ENCODE peak calls at places on chromosomes 16 and 17, in four cellular contexts. U, K, Y and Z are unnamed samples.

GRCh38 chr17:17783121-17783824 is 53.5 kb downstream of the SREBF1 start:
- DNase-seq in K (peak), Y (no peak), U (peak), Z (no peak)

GRCh38 chr17:48704521-48704920 is 17.8 kb downstream of the PRAC1 start:
- DNase-seq in Y (no peak), U (no peak), K (no peak), Z (no peak)

GRCh38 chr17:53191878-53192277 is 630.8 kb upstream of the KIF2B start:
- DNase-seq in Y (no peak), U (no peak), K (no peak), Z (no peak)

GRCh38 chr17:16415031-16415924 is at the start of gene TRPV2:
- DNase-seq in K (peak), Y (peak), U (peak), Z (peak)

GRCh38 chr17:65078441-65079160 is 22.1 kb upstream of the GNA13 start:
- DNase-seq in U (no peak), K (no peak), Y (no peak), Z (no peak)

GRCh38 chr17:38545531-38546225 is 60.1 kb downstream of the SRCIN1 start:
- DNase-seq in Y (peak), K (no peak), U (no peak), Z (no peak)

GRCh38 chr17:12851901-12852435 is 62.7 kb downstream of the ARHGAP44 start:
- DNase-seq in U (no peak), K (no peak), Y (no peak), Z (no peak)

GRCh38 chr16:84514874-84515835 is 10.7 kb upstream of the MEAK7 start:
- DNase-seq in Y (peak), K (no peak), U (peak), Z (no peak)

GRCh38 chr16:55021595-55022475 is 91.2 kb downstream of the IRX5 start:
- DNase-seq in K (peak), U (no peak), Y (peak), Z (peak)

GRCh38 chr16:49478107-49478506 is 104.5 kb downstream of the C16orf78 start:
- DNase-seq in K (no peak), Y (no peak), U (peak), Z (no peak)

GRCh38 chr17:7351665-7352558 is at the start of gene KCTD11:
- DNase-seq in Y (peak), U (no peak), K (peak), Z (peak)

GRCh38 chr17:7955414-7956042 is 23.5 kb downstream of the CNTROB start:
- DNase-seq in K (no peak), U (no peak), Y (no peak), Z (no peak)

GRCh38 chr17:58671969-58672368 is 19.9 kb downstream of the TEX14 start:
- DNase-seq in K (peak), Y (no peak), U (no peak), Z (no peak)

GRCh38 chr17:49581645-49581992 is 5.9 kb downstream of the NXPH3 start:
- DNase-seq in U (no peak), K (no peak), Y (no peak), Z (no peak)

GRCh38 chr17:2716649-2717048 is 5.1 kb upstream of the CLUH start:
- DNase-seq in K (peak), U (no peak), Y (no peak), Z (no peak)

GRCh38 chr17:21674242-21674731 is 18.0 kb upstream of the KCNJ18 start:
- DNase-seq in Y (no peak), U (no peak), K (peak), Z (no peak)

GRCh38 chr17:73091770-73092517 is 544 bp downstream of the SLC39A11 start:
- DNase-seq in K (peak), Y (peak), U (no peak), Z (peak)

GRCh38 chr16:28526201-28527099 is 12.3 kb downstream of the NUPR1 start:
- DNase-seq in U (no peak), K (no peak), Y (peak), Z (no peak)

GRCh38 chr16:1048442-1049112 is 24.0 kb upstream of the SSTR5 start:
- DNase-seq in K (peak), Y (peak), U (no peak), Z (peak)

GRCh38 chr17:64504769-64505319 is 1.2 kb downstream of the DDX5 start:
- DNase-seq in K (peak), U (no peak), Y (peak), Z (peak)

GRCh38 chr17:13306310-13306962 is 288.6 kb upstream of the ELAC2 start:
- DNase-seq in U (no peak), Y (peak), K (peak), Z (peak)

GRCh38 chr16:46621006-46621629 is at the start of gene SHCBP1:
- DNase-seq in K (peak), Y (peak), U (peak), Z (peak)

GRCh38 chr16:2705351-2705750 is 14.7 kb downstream of the PRSS27 start:
- DNase-seq in U (no peak), K (no peak), Y (no peak), Z (no peak)

GRCh38 chr16:67936876-67937605 is 391 bp upstream of the PSMB10 start:
- DNase-seq in U (peak), K (peak), Y (no peak), Z (no peak)

GRCh38 chr17:48494335-48494734 is 36.5 kb downstream of the HOXB1 start:
- DNase-seq in K (no peak), Y (no peak), U (no peak), Z (no peak)

GRCh38 chr17:7094661-7095064 is 14.6 kb upstream of the CLEC10A start:
- DNase-seq in Y (no peak), U (no peak), K (no peak), Z (no peak)

GRCh38 chr17:3318336-3318735 is 20.2 kb upstream of the OR3A1 start:
- DNase-seq in K (no peak), Y (no peak), U (no peak), Z (peak)

GRCh38 chr16:29898135-29898534 is 1.2 kb downstream of the SEZ6L2 start:
- DNase-seq in Y (no peak), U (no peak), K (no peak), Z (no peak)

GRCh38 chr16:24769806-24770205 is 40.4 kb downstream of the TNRC6A start:
- DNase-seq in Y (no peak), U (no peak), K (no peak), Z (no peak)

GRCh38 chr17:7058831-7059447 is 15.0 kb upstream of the SLC16A11 start:
- DNase-seq in U (no peak), Y (no peak), K (no peak), Z (no peak)

GRCh38 chr17:29070308-29070707 is 27.4 kb downstream of the PIPOX start:
- DNase-seq in U (no peak), K (no peak), Y (no peak), Z (no peak)

GRCh38 chr16:4938683-4939030 is 1.7 kb upstream of the PPL start:
- DNase-seq in Y (no peak), U (no peak), K (no peak), Z (no peak)

GRCh38 chr16:50695017-50696000 is 1.9 kb downstream of the NOD2 start:
- DNase-seq in U (no peak), K (no peak), Y (no peak), Z (no peak)

GRCh38 chr16:71282943-71283342 is 6.3 kb downstream of the CMTR2 start:
- DNase-seq in Y (no peak), U (no peak), K (no peak), Z (no peak)

GRCh38 chr17:28749516-28750177 is 5.8 kb downstream of the TRAF4 start:
- DNase-seq in Y (no peak), U (no peak), K (no peak), Z (no peak)

GRCh38 chr16:31430380-31431052 is 2.4 kb upstream of the COX6A2 start:
- DNase-seq in K (no peak), U (no peak), Y (no peak), Z (no peak)

GRCh38 chr17:76384987-76385891 is 830 bp downstream of the SPHK1 start:
- DNase-seq in Y (peak), K (peak), U (no peak), Z (peak)

GRCh38 chr17:51427259-51428255 is 167.2 kb downstream of the UTP18 start:
- DNase-seq in Y (no peak), U (peak), K (no peak), Z (no peak)

GRCh38 chr17:27554152-27554551 is 76.8 kb upstream of the LGALS9 start:
- DNase-seq in Y (peak), K (no peak), U (no peak), Z (no peak)
- TF ChIP-seq CHD4 in Y (no peak), K (no peak), U (no peak), Z (no peak)

DNA sequence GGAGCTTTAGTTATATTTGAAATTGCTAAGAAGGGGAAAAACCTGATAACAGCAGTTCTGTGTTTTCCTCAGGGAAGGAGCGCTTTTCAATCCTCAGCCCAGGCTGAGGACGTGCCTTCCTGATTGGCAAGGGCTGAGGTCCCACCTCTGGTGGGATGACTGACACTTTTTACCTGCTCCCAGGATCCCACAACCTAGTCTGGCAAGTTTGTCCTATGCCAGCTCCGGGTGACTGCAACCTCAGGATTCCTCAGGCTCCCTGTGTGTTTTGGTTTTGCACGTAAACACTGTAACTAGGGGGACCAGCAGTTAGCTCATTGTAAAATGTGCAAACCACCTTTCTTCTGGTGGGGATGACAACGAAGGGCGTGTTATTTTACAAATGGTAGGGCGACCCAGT is 7.5 kb downstream of the MARCHF10 start:
- DNase-seq in Y (no peak), K (no peak), U (no peak), Z (no peak)
- TF ChIP-seq CHD4 in Y (no peak), K (no peak), U (no peak), Z (no peak)

GRCh38 chr17:40471856-40472732 is 28.8 kb downstream of the IGFBP4 start:
- DNase-seq in K (no peak), Y (no peak), U (no peak), Z (peak)
- TF ChIP-seq CHD4 in K (no peak), Y (no peak), U (no peak), Z (no peak)

GRCh38 chr16:20610192-20610891 is 34.2 kb upstream of the ACSM2B start:
- DNase-seq in K (peak), U (no peak), Y (peak), Z (no peak)

GRCh38 chr16:20610892-20611349 is 34.8 kb upstream of the ACSM2B start:
- DNase-seq in Y (no peak), U (no peak), K (no peak), Z (no peak)

GRCh38 chr16:20611975-20612471 is 35.9 kb upstream of the ACSM2B start:
- DNase-seq in K (no peak), Y (no peak), U (no peak), Z (no peak)

GRCh38 chr16:20612551-20613470 is 36.6 kb upstream of the ACSM2B start:
- DNase-seq in K (no peak), U (no peak), Y (no peak), Z (no peak)

DNA sequence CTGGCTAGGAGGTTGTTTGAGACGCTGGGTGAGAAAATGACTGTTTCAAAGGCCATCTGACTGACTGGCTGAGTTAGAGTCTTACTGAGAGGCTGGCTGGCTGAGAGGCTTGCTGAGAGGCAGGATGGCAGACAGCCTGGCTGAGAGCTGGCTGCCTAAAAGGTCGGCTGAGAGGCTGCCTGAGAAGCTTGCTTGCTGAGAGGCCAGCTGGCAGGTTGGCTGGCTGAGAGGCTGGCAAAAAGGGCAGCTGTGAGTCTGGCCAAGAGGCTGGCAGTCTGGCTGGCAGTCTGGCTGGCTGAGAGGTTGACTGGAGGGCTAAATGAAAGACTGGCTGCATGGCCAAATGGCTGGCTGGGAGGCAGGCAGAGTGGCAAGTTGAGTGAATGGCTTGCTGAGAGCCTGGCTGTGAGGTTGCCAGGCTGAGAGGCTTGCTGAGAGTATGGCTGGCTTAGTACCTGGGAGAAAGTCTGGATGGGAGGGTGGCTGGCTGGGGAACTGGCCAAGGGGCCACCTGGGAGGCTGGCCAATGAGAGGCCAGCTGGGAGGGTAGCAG is 35.3 kb upstream of the ACSM2B start:
- DNase-seq in U (no peak), K (no peak), Y (no peak), Z (no peak)
- TF ChIP-seq CHD4 in U (no peak), K (no peak), Y (no peak), Z (no peak)

DNA sequence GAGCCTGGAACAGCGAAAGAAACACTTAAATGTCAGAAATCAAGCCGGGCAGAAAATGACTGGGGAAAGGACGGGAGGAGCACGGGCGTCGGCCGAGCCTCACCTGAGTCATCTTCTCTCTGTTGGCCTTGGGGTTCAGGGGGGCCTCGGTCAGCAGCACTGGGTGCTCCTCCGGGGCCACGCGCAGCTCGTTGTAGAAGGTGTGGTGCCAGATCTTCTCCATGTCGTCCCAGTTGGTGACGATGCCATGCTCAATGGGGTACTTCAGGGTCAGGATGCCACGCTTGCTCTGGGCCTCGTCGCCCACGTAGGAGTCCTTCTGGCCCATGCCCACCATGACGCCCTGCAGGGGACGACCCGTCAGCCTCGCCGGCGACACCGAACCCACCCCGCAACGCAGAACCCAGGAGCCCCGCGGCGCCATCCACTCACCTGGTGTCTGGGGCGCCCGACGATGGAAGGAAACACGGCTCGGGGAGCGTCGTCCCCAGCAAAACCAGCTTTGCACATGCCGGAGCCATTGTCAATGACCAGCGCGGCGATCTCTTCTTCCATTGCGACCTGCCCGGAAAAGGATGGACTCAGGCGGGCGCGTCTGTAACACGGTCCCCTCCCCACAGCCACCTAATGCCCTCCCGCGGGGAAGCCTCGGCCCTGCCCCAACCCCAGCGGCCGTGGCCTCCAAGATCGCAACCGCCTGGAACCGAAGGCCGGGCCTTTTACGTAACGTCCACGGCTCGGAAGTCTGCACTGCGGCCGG is 619 bp downstream of the ACTG1 start:
- DNase-seq in Y (no peak), U (no peak), K (no peak), Z (no peak)
- TF ChIP-seq CHD4 in Y (no peak), U (no peak), K (no peak), Z (no peak)